ENCODE peak calls at places on chromosomes 13 and 19, in ten cellular contexts. One of them, this sample, is unnamed.

GRCh38 chr19:19428746-19429145 is 23.3 kb downstream of the GATAD2A start:
- DNase-seq in H4: no peak
- DNase-seq in stimulated activated naive CD8-positive, alpha-beta T cell treated with anti-CD3 and anti-CD28 coated beads, Interleukin-15, Interleukin-2, amounts not matched to agents 100 U/mL and 50 U/mL, for 24 hours: no peak
- DNase-seq in astrocyte of the spinal cord: no peak
- DNase-seq in astrocyte of the cerebellum: no peak
- DNase-seq in foreskin fibroblast: no peak
- DNase-seq in NCI-H2171: no peak
- DNase-seq in keratinocyte: no peak
- DNase-seq in hippocampal formation: no peak
- DNase-seq in stimulated activated CD4-positive, alpha-beta T cell treated with anti-CD3 and anti-CD28 coated beads, Interleukin-1b, Interleukin-23, amount 100 ng/mL, for 1 hour: no peak
- DNase-seq in this sample: no peak

GRCh38 chr13:110137677-110138008 is 169.3 kb downstream of the COL4A1 start:
- DNase-seq in H4: peak; percentile 47
- DNase-seq in stimulated activated naive CD8-positive, alpha-beta T cell treated with anti-CD3 and anti-CD28 coated beads, Interleukin-15, Interleukin-2, amounts not matched to agents 100 U/mL and 50 U/mL, for 24 hours: peak; percentile 35
- DNase-seq in astrocyte of the spinal cord: no peak
- DNase-seq in astrocyte of the cerebellum: no peak
- DNase-seq in foreskin fibroblast: no peak
- DNase-seq in NCI-H2171: no peak
- DNase-seq in keratinocyte: no peak
- DNase-seq in hippocampal formation: peak; percentile 26
- DNase-seq in stimulated activated CD4-positive, alpha-beta T cell treated with anti-CD3 and anti-CD28 coated beads, Interleukin-1b, Interleukin-23, amount 100 ng/mL, for 1 hour: no peak
- DNase-seq in this sample: no peak

GRCh38 chr19:343451-343931 is 1.1 kb downstream of the MIER2 start:
- DNase-seq in H4: no peak
- DNase-seq in stimulated activated naive CD8-positive, alpha-beta T cell treated with anti-CD3 and anti-CD28 coated beads, Interleukin-15, Interleukin-2, amounts not matched to agents 100 U/mL and 50 U/mL, for 24 hours: no peak
- DNase-seq in astrocyte of the spinal cord: no peak
- DNase-seq in astrocyte of the cerebellum: no peak
- DNase-seq in foreskin fibroblast: no peak
- DNase-seq in NCI-H2171: no peak
- DNase-seq in keratinocyte: no peak
- DNase-seq in hippocampal formation: no peak
- DNase-seq in stimulated activated CD4-positive, alpha-beta T cell treated with anti-CD3 and anti-CD28 coated beads, Interleukin-1b, Interleukin-23, amount 100 ng/mL, for 1 hour: no peak
- DNase-seq in this sample: peak; percentile 54

GRCh38 chr13:77386880-77387606 is 60.1 kb upstream of the MYCBP2 start:
- DNase-seq in H4: peak; percentile 2
- DNase-seq in stimulated activated naive CD8-positive, alpha-beta T cell treated with anti-CD3 and anti-CD28 coated beads, Interleukin-15, Interleukin-2, amounts not matched to agents 100 U/mL and 50 U/mL, for 24 hours: no peak
- DNase-seq in astrocyte of the spinal cord: peak; percentile 76
- DNase-seq in astrocyte of the cerebellum: peak; percentile 73
- DNase-seq in foreskin fibroblast: peak; percentile 50
- DNase-seq in NCI-H2171: no peak
- DNase-seq in keratinocyte: no peak
- DNase-seq in hippocampal formation: no peak
- DNase-seq in stimulated activated CD4-positive, alpha-beta T cell treated with anti-CD3 and anti-CD28 coated beads, Interleukin-1b, Interleukin-23, amount 100 ng/mL, for 1 hour: no peak
- DNase-seq in this sample: no peak

GRCh38 chr19:56125806-56126590 is 4.9 kb upstream of the ZNF787 start:
- DNase-seq in H4: no peak
- DNase-seq in stimulated activated naive CD8-positive, alpha-beta T cell treated with anti-CD3 and anti-CD28 coated beads, Interleukin-15, Interleukin-2, amounts not matched to agents 100 U/mL and 50 U/mL, for 24 hours: no peak
- DNase-seq in astrocyte of the spinal cord: no peak
- DNase-seq in astrocyte of the cerebellum: no peak
- DNase-seq in foreskin fibroblast: no peak
- DNase-seq in NCI-H2171: no peak
- DNase-seq in keratinocyte: no peak
- DNase-seq in hippocampal formation: no peak
- DNase-seq in stimulated activated CD4-positive, alpha-beta T cell treated with anti-CD3 and anti-CD28 coated beads, Interleukin-1b, Interleukin-23, amount 100 ng/mL, for 1 hour: no peak
- DNase-seq in this sample: no peak

GRCh38 chr13:98752111-98752941 is at the start of gene SLC15A1:
- DNase-seq in H4: no peak
- DNase-seq in stimulated activated naive CD8-positive, alpha-beta T cell treated with anti-CD3 and anti-CD28 coated beads, Interleukin-15, Interleukin-2, amounts not matched to agents 100 U/mL and 50 U/mL, for 24 hours: no peak
- DNase-seq in astrocyte of the spinal cord: no peak
- DNase-seq in astrocyte of the cerebellum: no peak
- DNase-seq in foreskin fibroblast: no peak
- DNase-seq in NCI-H2171: no peak
- DNase-seq in keratinocyte: no peak
- DNase-seq in hippocampal formation: no peak
- DNase-seq in stimulated activated CD4-positive, alpha-beta T cell treated with anti-CD3 and anti-CD28 coated beads, Interleukin-1b, Interleukin-23, amount 100 ng/mL, for 1 hour: no peak
- DNase-seq in this sample: peak; percentile 84

GRCh38 chr13:89959074-89959473 is 1388.4 kb upstream of the MIR17HG start:
- DNase-seq in H4: no peak
- DNase-seq in stimulated activated naive CD8-positive, alpha-beta T cell treated with anti-CD3 and anti-CD28 coated beads, Interleukin-15, Interleukin-2, amounts not matched to agents 100 U/mL and 50 U/mL, for 24 hours: no peak
- DNase-seq in astrocyte of the spinal cord: no peak
- DNase-seq in astrocyte of the cerebellum: no peak
- DNase-seq in foreskin fibroblast: no peak
- DNase-seq in NCI-H2171: no peak
- DNase-seq in keratinocyte: no peak
- DNase-seq in hippocampal formation: no peak
- DNase-seq in stimulated activated CD4-positive, alpha-beta T cell treated with anti-CD3 and anti-CD28 coated beads, Interleukin-1b, Interleukin-23, amount 100 ng/mL, for 1 hour: no peak
- DNase-seq in this sample: no peak

GRCh38 chr13:74288361-74288911 is 154.2 kb upstream of the KLF12 start:
- DNase-seq in H4: peak; percentile 4
- DNase-seq in stimulated activated naive CD8-positive, alpha-beta T cell treated with anti-CD3 and anti-CD28 coated beads, Interleukin-15, Interleukin-2, amounts not matched to agents 100 U/mL and 50 U/mL, for 24 hours: peak; percentile 34
- DNase-seq in astrocyte of the spinal cord: peak; percentile 31
- DNase-seq in astrocyte of the cerebellum: no peak
- DNase-seq in foreskin fibroblast: no peak
- DNase-seq in NCI-H2171: no peak
- DNase-seq in keratinocyte: no peak
- DNase-seq in hippocampal formation: peak; percentile 42
- DNase-seq in stimulated activated CD4-positive, alpha-beta T cell treated with anti-CD3 and anti-CD28 coated beads, Interleukin-1b, Interleukin-23, amount 100 ng/mL, for 1 hour: no peak
- DNase-seq in this sample: no peak

GRCh38 chr19:19955208-19955607 is 54.5 kb downstream of the ZNF93 start:
- DNase-seq in H4: no peak
- DNase-seq in stimulated activated naive CD8-positive, alpha-beta T cell treated with anti-CD3 and anti-CD28 coated beads, Interleukin-15, Interleukin-2, amounts not matched to agents 100 U/mL and 50 U/mL, for 24 hours: no peak
- DNase-seq in astrocyte of the spinal cord: no peak
- DNase-seq in astrocyte of the cerebellum: no peak
- DNase-seq in foreskin fibroblast: no peak
- DNase-seq in NCI-H2171: no peak
- DNase-seq in keratinocyte: no peak
- DNase-seq in hippocampal formation: no peak
- DNase-seq in stimulated activated CD4-positive, alpha-beta T cell treated with anti-CD3 and anti-CD28 coated beads, Interleukin-1b, Interleukin-23, amount 100 ng/mL, for 1 hour: no peak
- DNase-seq in this sample: no peak

GRCh38 chr19:33267706-33268105 is 34.6 kb downstream of the CEBPA start:
- DNase-seq in H4: no peak
- DNase-seq in stimulated activated naive CD8-positive, alpha-beta T cell treated with anti-CD3 and anti-CD28 coated beads, Interleukin-15, Interleukin-2, amounts not matched to agents 100 U/mL and 50 U/mL, for 24 hours: no peak
- DNase-seq in astrocyte of the spinal cord: no peak
- DNase-seq in astrocyte of the cerebellum: no peak
- DNase-seq in foreskin fibroblast: no peak
- DNase-seq in NCI-H2171: no peak
- DNase-seq in keratinocyte: no peak
- DNase-seq in hippocampal formation: no peak
- DNase-seq in stimulated activated CD4-positive, alpha-beta T cell treated with anti-CD3 and anti-CD28 coated beads, Interleukin-1b, Interleukin-23, amount 100 ng/mL, for 1 hour: no peak
- DNase-seq in this sample: no peak

GRCh38 chr13:56700324-56700723 is 440.4 kb upstream of the PRR20A start:
- DNase-seq in H4: peak; percentile 11
- DNase-seq in stimulated activated naive CD8-positive, alpha-beta T cell treated with anti-CD3 and anti-CD28 coated beads, Interleukin-15, Interleukin-2, amounts not matched to agents 100 U/mL and 50 U/mL, for 24 hours: no peak
- DNase-seq in astrocyte of the spinal cord: no peak
- DNase-seq in astrocyte of the cerebellum: no peak
- DNase-seq in foreskin fibroblast: no peak
- DNase-seq in NCI-H2171: no peak
- DNase-seq in keratinocyte: no peak
- DNase-seq in hippocampal formation: no peak
- DNase-seq in stimulated activated CD4-positive, alpha-beta T cell treated with anti-CD3 and anti-CD28 coated beads, Interleukin-1b, Interleukin-23, amount 100 ng/mL, for 1 hour: no peak
- DNase-seq in this sample: no peak

GRCh38 chr19:12859546-12859945 is 21.2 kb downstream of the MAST1 start:
- DNase-seq in H4: no peak
- DNase-seq in stimulated activated naive CD8-positive, alpha-beta T cell treated with anti-CD3 and anti-CD28 coated beads, Interleukin-15, Interleukin-2, amounts not matched to agents 100 U/mL and 50 U/mL, for 24 hours: no peak
- DNase-seq in astrocyte of the spinal cord: no peak
- DNase-seq in astrocyte of the cerebellum: no peak
- DNase-seq in foreskin fibroblast: no peak
- DNase-seq in NCI-H2171: no peak
- DNase-seq in keratinocyte: no peak
- DNase-seq in hippocampal formation: no peak
- DNase-seq in stimulated activated CD4-positive, alpha-beta T cell treated with anti-CD3 and anti-CD28 coated beads, Interleukin-1b, Interleukin-23, amount 100 ng/mL, for 1 hour: no peak
- DNase-seq in this sample: no peak

GRCh38 chr19:20078696-20079095 is 896 bp downstream of the ZNF90 start:
- DNase-seq in H4: no peak
- DNase-seq in stimulated activated naive CD8-positive, alpha-beta T cell treated with anti-CD3 and anti-CD28 coated beads, Interleukin-15, Interleukin-2, amounts not matched to agents 100 U/mL and 50 U/mL, for 24 hours: peak; percentile 27
- DNase-seq in astrocyte of the spinal cord: peak; percentile 24
- DNase-seq in astrocyte of the cerebellum: no peak
- DNase-seq in foreskin fibroblast: peak; percentile 38
- DNase-seq in NCI-H2171: no peak
- DNase-seq in keratinocyte: no peak
- DNase-seq in hippocampal formation: no peak
- DNase-seq in stimulated activated CD4-positive, alpha-beta T cell treated with anti-CD3 and anti-CD28 coated beads, Interleukin-1b, Interleukin-23, amount 100 ng/mL, for 1 hour: no peak
- DNase-seq in this sample: peak; percentile 40

GRCh38 chr13:42396501-42396900 is 124.5 kb downstream of the AKAP11 start:
- DNase-seq in H4: peak; percentile 37
- DNase-seq in stimulated activated naive CD8-positive, alpha-beta T cell treated with anti-CD3 and anti-CD28 coated beads, Interleukin-15, Interleukin-2, amounts not matched to agents 100 U/mL and 50 U/mL, for 24 hours: peak; percentile 69
- DNase-seq in astrocyte of the spinal cord: no peak
- DNase-seq in astrocyte of the cerebellum: no peak
- DNase-seq in foreskin fibroblast: no peak
- DNase-seq in NCI-H2171: no peak
- DNase-seq in keratinocyte: no peak
- DNase-seq in hippocampal formation: no peak
- DNase-seq in stimulated activated CD4-positive, alpha-beta T cell treated with anti-CD3 and anti-CD28 coated beads, Interleukin-1b, Interleukin-23, amount 100 ng/mL, for 1 hour: no peak
- DNase-seq in this sample: no peak

GRCh38 chr13:37361608-37362007 is 237.0 kb downstream of the POSTN start:
- DNase-seq in H4: no peak
- DNase-seq in stimulated activated naive CD8-positive, alpha-beta T cell treated with anti-CD3 and anti-CD28 coated beads, Interleukin-15, Interleukin-2, amounts not matched to agents 100 U/mL and 50 U/mL, for 24 hours: no peak
- DNase-seq in astrocyte of the spinal cord: no peak
- DNase-seq in astrocyte of the cerebellum: no peak
- DNase-seq in foreskin fibroblast: no peak
- DNase-seq in NCI-H2171: no peak
- DNase-seq in keratinocyte: no peak
- DNase-seq in hippocampal formation: no peak
- DNase-seq in stimulated activated CD4-positive, alpha-beta T cell treated with anti-CD3 and anti-CD28 coated beads, Interleukin-1b, Interleukin-23, amount 100 ng/mL, for 1 hour: no peak
- DNase-seq in this sample: no peak